ENCODE peak calls at places on chromosomes 7 and 10, in four cellular contexts. O is WTC11, U is HepG2, D is K562. Z is an unnamed sample.

GRCh38 chr10:97570146-97570788 is 2.3 kb upstream of the ANKRD2 start:
- DNase-seq in O (no peak), U (no peak), D (no peak), Z (no peak)

GRCh38 chr10:96619803-96620773 is 33.3 kb upstream of the TM9SF3 start:
- DNase-seq in O (no peak), U (no peak), D (no peak), Z (no peak)

GRCh38 chr10:30858499-30858898 is 173.2 kb downstream of the ZNF438 start:
- DNase-seq in O (no peak), U (no peak), D (no peak), Z (no peak)

GRCh38 chr7:5661941-5662340 is 119.5 kb downstream of the RNF216 start:
- DNase-seq in O (no peak), U (no peak), D (no peak), Z (no peak)

GRCh38 chr10:63542835-63543575 is 21.8 kb downstream of the REEP3 start:
- DNase-seq in O (no peak), U (no peak), D (no peak), Z (no peak)

GRCh38 chr7:152848026-152848425 is 88.5 kb downstream of the ACTR3B start:
- DNase-seq in O (no peak), U (no peak), D (no peak), Z (no peak)

GRCh38 chr10:104059364-104059763 is 26.3 kb downstream of the COL17A1 start:
- DNase-seq in O (peak; percentile 36), U (no peak), D (no peak), Z (no peak)

GRCh38 chr10:120581496-120581895 is 124.5 kb downstream of the PLPP4 start:
- DNase-seq in O (peak; percentile 38), U (no peak), D (peak; percentile 6), Z (no peak)

GRCh38 chr7:138316421-138317043 is 143.5 kb upstream of the TRIM24 start:
- DNase-seq in O (no peak), U (peak; percentile 99), D (no peak), Z (no peak)

GRCh38 chr7:82507365-82507975 is 63.9 kb upstream of the CACNA2D1 start:
- DNase-seq in O (no peak), U (no peak), D (no peak), Z (no peak)

GRCh38 chr7:82506702-82507101 is 63.1 kb upstream of the CACNA2D1 start:
- DNase-seq in O (no peak), U (no peak), D (no peak), Z (no peak)

GRCh38 chr7:82511542-82511941 is 68.0 kb upstream of the CACNA2D1 start:
- DNase-seq in O (no peak), U (no peak), D (no peak), Z (no peak)

GRCh38 chr7:82506208-82506607 is 62.6 kb upstream of the CACNA2D1 start:
- DNase-seq in O (no peak), U (no peak), D (no peak), Z (no peak)

DNA sequence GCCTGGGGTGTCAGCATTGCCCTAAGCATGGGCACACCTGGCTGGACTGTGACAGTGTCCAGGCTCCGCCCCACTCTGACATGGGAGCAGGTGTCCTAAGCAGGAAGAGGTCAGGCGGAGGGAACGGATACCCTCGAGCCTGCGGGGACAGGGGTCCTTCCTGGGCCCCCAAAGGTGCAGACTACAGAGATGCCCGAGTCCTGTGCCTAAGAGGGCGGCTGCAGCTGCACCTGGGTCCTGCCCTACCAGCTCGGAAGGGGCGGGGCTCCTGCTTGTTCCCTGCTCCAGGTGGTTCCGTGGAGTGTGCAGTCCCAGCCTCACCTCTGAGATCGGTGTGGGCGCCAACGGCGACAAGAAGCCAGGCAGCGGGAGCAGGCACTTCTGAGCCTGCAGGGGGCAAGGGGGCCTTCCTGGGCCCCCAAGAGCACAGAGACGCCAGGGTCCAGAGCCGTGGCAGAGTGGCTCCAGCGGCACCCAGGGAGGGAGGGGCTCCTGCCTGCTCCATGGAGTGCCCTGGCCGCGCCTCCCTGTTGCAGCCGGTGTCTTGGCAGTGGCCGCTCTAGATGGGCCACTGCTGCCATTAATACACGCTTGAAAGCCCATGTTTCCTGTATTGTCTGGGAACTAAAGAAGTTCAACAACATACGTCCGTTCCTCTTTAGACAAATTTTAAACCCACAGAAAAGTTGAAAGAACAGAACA is 64.5 kb upstream of the CACNA2D1 start:
- DNase-seq in O (peak; percentile 56), U (no peak), D (no peak), Z (no peak)
- TF ChIP-seq ELF4 in O (no peak), U (no peak), D (no peak), Z (no peak)

DNA sequence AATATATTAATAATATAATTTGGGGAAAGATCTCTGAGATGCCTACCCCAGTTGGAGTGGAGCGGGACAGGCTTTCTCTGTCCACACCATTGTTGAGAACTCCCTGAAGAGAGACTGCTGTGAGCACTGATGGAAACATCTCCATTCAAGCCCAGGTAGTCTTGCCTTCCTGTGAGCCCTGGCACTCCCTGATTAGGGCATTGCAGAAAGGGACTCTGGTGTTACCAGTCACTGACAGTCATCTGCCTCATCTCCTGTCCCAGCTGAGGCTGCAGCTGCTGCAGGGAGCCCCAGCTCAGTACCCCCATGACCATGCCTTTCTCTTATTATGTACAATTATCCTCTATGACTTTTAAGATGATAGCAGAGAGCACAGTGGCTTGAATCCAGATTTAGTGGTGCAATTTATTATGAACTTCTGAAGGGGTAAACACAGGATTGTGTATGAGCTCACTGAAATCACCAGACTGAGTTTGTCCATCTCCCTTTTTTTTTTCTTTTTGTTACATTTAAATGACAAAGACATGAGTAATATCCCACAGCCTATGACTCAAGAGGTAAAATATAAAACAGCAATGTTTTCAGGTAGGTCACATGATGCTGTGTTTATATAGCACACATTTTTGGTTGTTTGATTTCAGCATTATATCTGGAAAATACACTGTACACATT is 236.9 kb downstream of the SLC25A13 start:
- DNase-seq in O (no peak), U (no peak), D (no peak), Z (no peak)
- TF ChIP-seq ELF4 in O (no peak), U (no peak), D (no peak), Z (no peak)

GRCh38 chr7:157568071-157568784 is 231.4 kb downstream of the DNAJB6 start:
- DNase-seq in O (no peak), U (no peak), D (no peak), Z (no peak)
- TF ChIP-seq ELF4 in O (no peak), U (no peak), D (no peak), Z (no peak)

DNA sequence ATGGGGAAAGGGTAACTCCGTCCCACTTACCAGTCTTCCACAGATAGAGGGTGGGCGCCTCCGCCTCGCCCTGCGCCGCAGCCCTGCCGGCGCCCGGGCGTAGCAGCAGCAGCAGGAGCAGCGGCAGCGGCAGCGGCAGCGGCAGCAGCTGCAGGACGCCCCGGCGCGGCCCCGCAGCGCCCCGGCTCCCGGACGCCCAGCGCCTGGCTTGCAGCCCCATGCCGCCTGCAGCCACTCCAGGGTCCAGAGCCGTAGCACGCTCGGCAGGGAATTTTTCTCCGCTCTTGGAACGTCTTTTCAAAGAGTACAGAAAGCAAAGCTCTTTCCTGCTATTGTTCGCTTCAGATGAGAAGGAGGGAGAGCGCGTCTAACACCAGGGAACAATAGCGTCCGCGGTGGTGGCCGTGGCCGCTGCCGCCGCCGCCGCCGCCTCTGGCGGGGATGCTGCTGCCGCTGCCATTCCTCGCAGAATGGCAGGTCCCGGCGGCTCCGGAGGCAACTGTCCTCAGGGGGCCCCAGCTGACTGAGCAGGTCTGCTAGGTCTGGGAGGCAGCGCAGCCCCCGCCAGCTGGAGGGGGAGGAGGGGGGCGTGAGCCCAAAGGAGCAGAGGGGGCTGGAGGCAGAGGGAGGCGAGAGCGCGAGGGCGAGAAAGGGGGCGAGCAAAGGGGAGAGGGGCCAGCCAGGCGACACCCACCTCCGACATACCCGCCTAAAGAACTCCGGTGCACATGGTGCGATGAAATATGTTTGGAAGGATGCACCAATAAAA is at the start of gene THSD7A:
- DNase-seq in O (peak; percentile 69), U (peak; percentile 7), D (no peak), Z (peak; percentile 61)
- TF ChIP-seq ELF4 in O (no peak), U (no peak), D (no peak), Z (no peak)

GRCh38 chr7:94395141-94396041 is 696 bp downstream of the COL1A2 start:
- DNase-seq in O (peak; percentile 36), U (peak; percentile 63), D (peak; percentile 85), Z (peak; percentile 70)
- TF ChIP-seq ELF4 in O (no peak), U (no peak), D (no peak), Z (no peak)

GRCh38 chr10:52778511-52779392 is 6.2 kb upstream of the MBL2 start:
- DNase-seq in O (peak; percentile 75), U (peak; percentile 41), D (no peak), Z (no peak)
- TF ChIP-seq ELF4 in O (no peak), U (no peak), D (no peak), Z (no peak)

DNA sequence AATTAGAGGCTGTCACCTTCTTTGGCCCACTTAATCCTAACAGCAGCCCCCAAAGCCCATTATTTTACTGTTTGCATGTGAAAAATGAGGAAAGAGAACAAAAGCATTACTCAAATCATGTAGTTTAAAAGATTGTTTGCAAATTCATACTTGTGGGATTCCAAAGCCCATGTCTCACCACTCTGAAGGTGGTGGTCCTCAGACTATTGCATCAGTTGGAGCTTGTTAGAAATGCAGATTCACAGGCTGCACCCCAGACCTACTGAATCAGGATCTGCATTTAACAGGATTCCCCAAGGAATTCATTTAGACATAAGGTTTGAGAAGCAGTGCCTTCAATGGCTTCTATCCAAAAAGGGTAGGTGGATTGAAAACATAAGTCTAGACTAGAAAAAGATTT is 93.7 kb upstream of the PDE1C start:
- DNase-seq in O (no peak), U (no peak), D (no peak), Z (no peak)
- TF ChIP-seq ELF4 in O (no peak), U (no peak), D (no peak), Z (no peak)

Z was measured in HEK293T.